ENCODE peak calls at places on chromosomes 11 and 22, in seven cellular contexts. R is trophoblast cell, E is H9, G is mesenchymal stem cell, M is neuronal stem cell, U is H1, O is mesendoderm. Z is an unnamed sample.

GRCh38 chr11:65382036-65382803 is at the start of gene SLC25A45:
- DNase-seq in R (peak), E (peak), G (peak), M (no peak), U (peak), O (peak), Z (peak)

GRCh38 chr11:11501546-11502274 is 120.1 kb downstream of the GALNT18 start:
- DNase-seq in R (peak), E (no peak), G (no peak), M (no peak), U (no peak), O (no peak), Z (no peak)

GRCh38 chr11:87392665-87393064 is 354.9 kb downstream of the TMEM135 start:
- DNase-seq in R (no peak), E (no peak), G (no peak), M (no peak), U (no peak), O (no peak), Z (no peak)

GRCh38 chr11:79076526-79077115 is 364.2 kb downstream of the TENM4 start:
- DNase-seq in R (no peak), E (no peak), G (peak), M (no peak), U (no peak), O (peak), Z (no peak)

GRCh38 chr11:44893250-44894216 is 57.1 kb downstream of the TP53I11 start:
- DNase-seq in R (no peak), E (no peak), G (no peak), M (no peak), U (no peak), O (no peak), Z (no peak)

GRCh38 chr11:17267576-17267975 is 9.0 kb upstream of the NUCB2 start:
- DNase-seq in R (peak), E (no peak), G (peak), M (no peak), U (no peak), O (peak), Z (peak)

GRCh38 chr11:3155691-3156258 is 9.3 kb downstream of the OSBPL5 start:
- DNase-seq in R (no peak), E (no peak), G (no peak), M (no peak), U (no peak), O (no peak), Z (no peak)

GRCh38 chr22:47783433-47784366 is 1021.2 kb downstream of the TBC1D22A start:
- DNase-seq in R (no peak), E (peak), G (no peak), M (no peak), U (peak), O (peak), Z (no peak)

GRCh38 chr11:120807414-120808150 is 216.3 kb upstream of the TBCEL start:
- DNase-seq in R (peak), E (peak), G (peak), M (peak), U (no peak), O (peak), Z (peak)

GRCh38 chr11:118928870-118929495 is 3.3 kb upstream of the BCL9L start:
- DNase-seq in R (peak), E (no peak), G (peak), M (no peak), U (peak), O (peak), Z (peak)

GRCh38 chr11:46367916-46368267 is 13.6 kb upstream of the MDK start:
- DNase-seq in R (no peak), E (no peak), G (no peak), M (no peak), U (no peak), O (no peak), Z (no peak)

GRCh38 chr11:34669458-34669857 is 48.6 kb downstream of the EHF start:
- DNase-seq in R (no peak), E (no peak), G (no peak), M (no peak), U (no peak), O (no peak), Z (peak)

GRCh38 chr11:114348200-114349191 is 51.8 kb downstream of the C11orf71 start:
- DNase-seq in R (peak), E (peak), G (peak), M (peak), U (peak), O (peak), Z (peak)

GRCh38 chr11:121904148-121904547 is 211.9 kb downstream of the BLID start:
- DNase-seq in R (no peak), E (no peak), G (no peak), M (no peak), U (no peak), O (no peak), Z (no peak)

GRCh38 chr11:77103319-77103718 is 679 bp downstream of the OMP start:
- DNase-seq in R (no peak), E (no peak), G (no peak), M (no peak), U (no peak), O (no peak), Z (no peak)

GRCh38 chr11:62645660-62645933 is 816 bp downstream of the GANAB start:
- DNase-seq in R (no peak), E (no peak), G (no peak), M (no peak), U (no peak), O (no peak), Z (no peak)

GRCh38 chr11:1979607-1980006 is 18.0 kb downstream of the H19 start:
- DNase-seq in R (no peak), E (no peak), G (no peak), M (no peak), U (no peak), O (no peak), Z (no peak)

GRCh38 chr11:115653926-115654325 is 149.7 kb upstream of the CADM1 start:
- DNase-seq in R (no peak), E (no peak), G (no peak), M (no peak), U (no peak), O (no peak), Z (no peak)

GRCh38 chr11:79536155-79536917 is 95.5 kb upstream of the TENM4 start:
- DNase-seq in R (no peak), E (no peak), G (no peak), M (no peak), U (no peak), O (no peak), Z (no peak)

GRCh38 chr11:64647019-64647805 is 56.2 kb downstream of the SLC22A12 start:
- DNase-seq in R (no peak), E (no peak), G (no peak), M (no peak), U (no peak), O (no peak), Z (no peak)

GRCh38 chr11:76574406-76574805 is 96.1 kb downstream of the LRRC32 start:
- DNase-seq in R (peak), E (no peak), G (peak), M (no peak), U (no peak), O (peak), Z (peak)

GRCh38 chr11:44133335-44133946 is 38.0 kb downstream of the EXT2 start:
- DNase-seq in R (no peak), E (no peak), G (peak), M (peak), U (no peak), O (peak), Z (peak)

GRCh38 chr22:39300198-39300830 is 19.1 kb downstream of the RPL3 start:
- DNase-seq in R (peak), E (no peak), G (peak), M (no peak), U (no peak), O (peak), Z (no peak)

GRCh38 chr11:86676010-86676409 is 3.6 kb upstream of the ME3 start:
- DNase-seq in R (no peak), E (no peak), G (no peak), M (no peak), U (no peak), O (no peak), Z (no peak)

GRCh38 chr22:38835888-38836301 is 7.9 kb downstream of the NPTXR start:
- DNase-seq in R (no peak), E (no peak), G (peak), M (no peak), U (no peak), O (no peak), Z (peak)

GRCh38 chr11:2300936-2301630 is 635 bp downstream of the C11orf21 start:
- DNase-seq in R (no peak), E (no peak), G (no peak), M (no peak), U (no peak), O (no peak), Z (no peak)

GRCh38 chr11:129842138-129842537 is 26.5 kb downstream of the TMEM45B start:
- DNase-seq in R (no peak), E (no peak), G (no peak), M (no peak), U (no peak), O (no peak), Z (no peak)

GRCh38 chr11:27209562-27210005 is 153.4 kb downstream of the CCDC34 start:
- DNase-seq in R (peak), E (no peak), G (peak), M (no peak), U (no peak), O (peak), Z (peak)

GRCh38 chr11:129249923-129250322 is 57.8 kb upstream of the ARHGAP32 start:
- DNase-seq in R (no peak), E (no peak), G (no peak), M (no peak), U (no peak), O (no peak), Z (no peak)

GRCh38 chr11:74449369-74449931 is 17.9 kb downstream of the KCNE3 start:
- DNase-seq in R (peak), E (peak), G (peak), M (peak), U (no peak), O (peak), Z (peak)

GRCh38 chr11:30992513-30992849 is 377.1 kb downstream of the DCDC1 start:
- DNase-seq in R (no peak), E (no peak), G (no peak), M (no peak), U (no peak), O (peak), Z (no peak)

GRCh38 chr22:44622147-44622427 is 79.9 kb upstream of the PRR5 start:
- DNase-seq in R (no peak), E (peak), G (no peak), M (peak), U (no peak), O (peak), Z (no peak)

GRCh38 chr22:35835998-35836691 is 118.5 kb downstream of the APOL5 start:
- DNase-seq in R (peak), E (peak), G (peak), M (peak), U (no peak), O (peak), Z (peak)

GRCh38 chr11:83566948-83567347 is 280.8 kb upstream of the CCDC90B start:
- DNase-seq in R (no peak), E (no peak), G (peak), M (no peak), U (no peak), O (peak), Z (peak)

GRCh38 chr22:20552450-20552894 is 45.1 kb downstream of the MED15 start:
- DNase-seq in R (no peak), E (no peak), G (peak), M (no peak), U (no peak), O (no peak), Z (peak)

GRCh38 chr11:109667719-109668118 is 245.7 kb downstream of the C11orf87 start:
- DNase-seq in R (no peak), E (no peak), G (no peak), M (no peak), U (no peak), O (no peak), Z (no peak)

GRCh38 chr11:68844801-68845200 is 3.1 kb upstream of the CPT1A start:
- DNase-seq in R (peak), E (no peak), G (no peak), M (no peak), U (no peak), O (no peak), Z (no peak)

GRCh38 chr11:68844376-68844775 is 2.7 kb upstream of the CPT1A start:
- DNase-seq in R (no peak), E (no peak), G (no peak), M (no peak), U (no peak), O (no peak), Z (no peak)

GRCh38 chr11:68842427-68843051 is 823 bp upstream of the CPT1A start:
- DNase-seq in R (no peak), E (no peak), G (no peak), M (no peak), U (no peak), O (no peak), Z (no peak)

GRCh38 chr11:68843052-68843561 is 1.4 kb upstream of the CPT1A start:
- DNase-seq in R (no peak), E (no peak), G (peak), M (no peak), U (no peak), O (no peak), Z (peak)

GRCh38 chr11:68843703-68844312 is 2.1 kb upstream of the CPT1A start:
- DNase-seq in R (peak), E (peak), G (peak), M (no peak), U (peak), O (peak), Z (no peak)
- H2BK5ac ChIP-seq in R (no peak), E (no peak), G (no peak), M (no peak), U (peak), O (no peak), Z (no peak)

GRCh38 chr11:116847612-116848011 is 10.2 kb upstream of the APOA1 start:
- DNase-seq in R (no peak), E (no peak), G (no peak), M (no peak), U (no peak), O (no peak), Z (no peak)

GRCh38 chr11:116852261-116853125 is 15.1 kb upstream of the APOA1 start:
- DNase-seq in R (no peak), E (no peak), G (peak), M (no peak), U (no peak), O (no peak), Z (peak)

GRCh38 chr11:116849491-116849890 is 12.1 kb upstream of the APOA1 start:
- DNase-seq in R (no peak), E (no peak), G (no peak), M (no peak), U (no peak), O (no peak), Z (no peak)

GRCh38 chr11:116851631-116852030 is 14.2 kb upstream of the APOA1 start:
- DNase-seq in R (no peak), E (no peak), G (no peak), M (no peak), U (no peak), O (no peak), Z (no peak)

GRCh38 chr11:116849060-116849459 is 11.6 kb upstream of the APOA1 start:
- DNase-seq in R (no peak), E (no peak), G (no peak), M (no peak), U (no peak), O (no peak), Z (no peak)
- H2BK5ac ChIP-seq in R (no peak), E (no peak), G (no peak), M (no peak), U (no peak), O (no peak), Z (no peak)

DNA sequence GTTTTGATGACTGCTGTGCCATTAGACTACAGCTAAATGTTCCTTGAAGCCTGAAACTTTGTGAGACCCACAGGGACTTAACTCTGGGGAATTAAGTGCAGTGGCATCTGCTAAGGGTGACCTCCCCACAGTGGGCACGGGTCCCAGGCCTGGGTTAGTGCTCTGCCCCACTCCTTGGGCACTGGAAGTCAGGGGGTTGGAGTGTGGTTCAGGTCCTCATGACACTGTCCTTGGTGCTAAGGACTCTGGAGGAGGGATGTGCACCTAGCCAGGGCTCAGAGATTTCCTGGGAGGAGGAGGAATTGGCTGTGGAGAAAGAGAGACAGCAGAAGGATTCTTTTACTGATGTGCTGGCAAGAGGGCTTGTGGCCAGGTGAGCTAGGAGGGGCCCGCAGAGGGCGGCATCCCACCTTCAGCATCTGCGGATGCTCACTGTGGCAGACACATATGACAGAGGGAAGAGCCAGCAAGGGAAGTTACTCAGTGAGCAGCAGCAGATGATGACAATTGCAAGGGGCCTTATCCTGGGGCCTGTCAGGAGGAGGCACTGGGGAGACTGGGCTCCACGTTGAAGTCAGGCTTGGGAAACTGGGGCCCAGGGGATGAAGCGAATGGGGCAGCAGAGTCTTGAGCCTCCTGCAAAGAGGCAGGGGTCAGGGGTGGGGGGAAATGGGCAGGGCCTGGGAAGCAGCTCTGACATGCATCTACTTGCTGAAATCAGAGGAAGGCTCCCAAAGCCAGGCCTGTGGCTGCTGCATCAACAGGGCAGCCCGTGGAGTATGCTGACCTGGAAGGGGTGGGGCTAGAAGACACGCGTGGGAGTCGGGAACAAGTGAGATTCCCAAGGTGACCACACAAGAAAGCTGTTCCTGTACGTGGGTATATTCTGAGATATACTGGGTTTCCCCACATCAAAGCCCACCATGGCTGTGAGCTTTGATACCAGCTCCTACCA is 144.0 kb downstream of the MPPED1 start:
- DNase-seq in R (no peak), E (no peak), G (no peak), M (no peak), U (peak), O (no peak), Z (no peak)
- H2BK5ac ChIP-seq in R (no peak), E (no peak), G (no peak), M (no peak), U (no peak), O (no peak), Z (no peak)

DNA sequence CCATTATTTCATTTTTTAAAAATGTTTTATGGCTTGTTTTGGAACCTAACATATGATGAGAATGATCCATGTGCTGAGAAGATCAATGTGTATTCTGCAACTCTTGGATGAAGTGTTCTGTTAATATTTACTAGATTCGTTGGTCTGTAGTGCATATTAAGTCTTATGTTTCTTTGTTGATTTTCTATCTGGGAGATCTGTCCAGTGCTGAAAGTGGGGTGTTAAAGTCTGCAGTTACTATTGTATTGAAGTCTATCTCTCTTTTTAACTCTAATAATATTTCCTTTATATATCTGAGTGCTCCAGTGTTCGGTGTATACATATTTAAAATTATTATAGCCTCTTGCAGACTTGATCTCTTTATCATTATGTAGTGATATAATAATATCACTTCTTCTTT is 11.9 kb downstream of the PATE3 start:
- DNase-seq in R (no peak), E (no peak), G (no peak), M (no peak), U (no peak), O (no peak), Z (no peak)
- H2BK5ac ChIP-seq in R (no peak), E (no peak), G (no peak), M (no peak), U (no peak), O (no peak), Z (no peak)

Z was measured in IMR-90.